ENCODE peak calls at places on chromosomes 11 and 22, in four cellular contexts. B is spleen, H is IMR-90, L is mucosa of descending colon. S is an unnamed sample.

GRCh38 chr11:123180166-123180565 is 14.9 kb downstream of the CLMP start:
- DNase-seq in H (peak; percentile 38), B (no peak), L (no peak), S (no peak)

GRCh38 chr11:57597461-57597892 is at the start of gene SERPING1:
- DNase-seq in B (peak; percentile 72), H (no peak), L (peak; percentile 36), S (peak; percentile 79)

GRCh38 chr11:83543918-83544491 is 257.8 kb upstream of the CCDC90B start:
- DNase-seq in B (no peak), H (no peak), L (no peak), S (no peak)

GRCh38 chr22:21915624-21916308 is 36.9 kb downstream of the PPM1F start:
- DNase-seq in B (no peak), L (no peak), H (no peak), S (peak; percentile 37)

GRCh38 chr11:13924801-13925327 is 37.7 kb upstream of the SPON1 start:
- DNase-seq in H (no peak), L (no peak), B (no peak), S (no peak)

GRCh38 chr11:120112174-120112796 is 25.6 kb downstream of the TRIM29 start:
- DNase-seq in B (no peak), H (no peak), L (no peak), S (peak; percentile 70)

GRCh38 chr11:786235-787083 is 3.4 kb downstream of the CEND1 start:
- DNase-seq in H (no peak), L (no peak), B (no peak), S (no peak)

GRCh38 chr11:58674609-58675008 is 52.1 kb downstream of the CNTF start:
- DNase-seq in H (no peak), L (no peak), B (peak; percentile 76), S (no peak)

GRCh38 chr11:22920939-22921565 is 60.8 kb upstream of the CCDC179 start:
- DNase-seq in H (peak; percentile 76), B (no peak), L (no peak), S (peak; percentile 72)

GRCh38 chr11:36012410-36012809 is 68.5 kb downstream of the LDLRAD3 start:
- DNase-seq in B (no peak), H (peak; percentile 56), L (no peak), S (no peak)

GRCh38 chr11:35337919-35338316 is 81.4 kb downstream of the SLC1A2 start:
- DNase-seq in B (no peak), L (no peak), H (no peak), S (no peak)

GRCh38 chr11:72373163-72373562 is 61.2 kb downstream of the CLPB start:
- DNase-seq in B (no peak), H (no peak), L (no peak), S (no peak)

GRCh38 chr22:49768077-49768476 is 59.6 kb downstream of the BRD1 start:
- DNase-seq in H (no peak), L (peak; percentile 21), B (peak; percentile 54), S (peak; percentile 28)

GRCh38 chr11:9029477-9029876 is 25.7 kb upstream of the NRIP3 start:
- DNase-seq in L (no peak), H (peak; percentile 3), B (no peak), S (no peak)

GRCh38 chr11:130260080-130260627 is 54.6 kb downstream of the ZBTB44 start:
- DNase-seq in L (no peak), B (no peak), H (no peak), S (no peak)

GRCh38 chr11:27795955-27796861 is 96.0 kb upstream of the BDNF start:
- DNase-seq in H (peak; percentile 9), B (no peak), L (peak; percentile 81), S (peak; percentile 72)

GRCh38 chr11:42552786-42553185 is 759.0 kb upstream of the API5 start:
- DNase-seq in H (no peak), B (no peak), L (no peak), S (no peak)

GRCh38 chr22:49693848-49694247 is 133.8 kb downstream of the BRD1 start:
- DNase-seq in B (no peak), H (no peak), L (no peak), S (no peak)

GRCh38 chr11:61150656-61151544 is 10.3 kb downstream of the VPS37C start:
- DNase-seq in B (peak; percentile 55), L (no peak), H (no peak), S (no peak)

GRCh38 chr11:93921695-93922468 is 71.5 kb upstream of the VSTM5 start:
- DNase-seq in L (no peak), H (peak; percentile 72), B (no peak), S (peak; percentile 92)

GRCh38 chr22:44906999-44907644 is 102.7 kb downstream of the PHF21B start:
- DNase-seq in H (no peak), L (no peak), B (peak; percentile 53), S (peak; percentile 37)

GRCh38 chr11:12377106-12377823 is at the start of gene PARVA:
- DNase-seq in L (peak; percentile 86), B (no peak), H (peak; percentile 81), S (peak; percentile 93)

GRCh38 chr11:77042111-77042726 is 8.0 kb downstream of the B3GNT6 start:
- DNase-seq in B (no peak), H (no peak), L (no peak), S (no peak)

GRCh38 chr22:19565921-19566598 is 41.9 kb upstream of the CLDN5 start:
- DNase-seq in H (no peak), L (no peak), B (no peak), S (no peak)

GRCh38 chr11:66904055-66904454 is 47.2 kb downstream of the LRFN4 start:
- DNase-seq in B (no peak), H (peak; percentile 23), L (peak; percentile 62), S (no peak)

GRCh38 chr11:44351898-44352498 is 42.1 kb upstream of the ALX4 start:
- DNase-seq in H (no peak), B (no peak), L (no peak), S (no peak)

GRCh38 chr11:56292154-56292553 is at the start of gene OR8H1:
- DNase-seq in B (no peak), L (no peak), H (no peak), S (no peak)

GRCh38 chr11:123457187-123457770 is 27.2 kb downstream of the GRAMD1B start:
- DNase-seq in B (no peak), H (no peak), L (no peak), S (no peak)

GRCh38 chr11:77126861-77127673 is 979 bp upstream of the MYO7A start:
- DNase-seq in L (peak; percentile 83), B (peak; percentile 86), H (peak; percentile 39), S (peak; percentile 88)

GRCh38 chr11:78168539-78169477 is 19.6 kb downstream of the KCTD21 start:
- DNase-seq in H (peak; percentile 88), B (no peak), L (peak; percentile 34), S (no peak)

GRCh38 chr11:96092511-96092910 is 168.6 kb upstream of the MTMR2 start:
- DNase-seq in L (no peak), H (no peak), B (no peak), S (no peak)

GRCh38 chr11:60747359-60747873 is 9.3 kb upstream of the MS4A15 start:
- DNase-seq in B (no peak), H (no peak), L (no peak), S (no peak)

GRCh38 chr11:86174101-86175046 is 70.2 kb upstream of the EED start:
- DNase-seq in H (peak; percentile 99), L (no peak), B (no peak), S (peak; percentile 31)

GRCh38 chr11:68127791-68128681 is 6.8 kb upstream of the CHKA start:
- DNase-seq in H (peak; percentile 40), L (peak; percentile 74), B (peak; percentile 80), S (peak; percentile 99)

GRCh38 chr11:129855086-129855485 is 39.4 kb downstream of the TMEM45B start:
- DNase-seq in B (no peak), L (no peak), H (no peak), S (no peak)

DNA sequence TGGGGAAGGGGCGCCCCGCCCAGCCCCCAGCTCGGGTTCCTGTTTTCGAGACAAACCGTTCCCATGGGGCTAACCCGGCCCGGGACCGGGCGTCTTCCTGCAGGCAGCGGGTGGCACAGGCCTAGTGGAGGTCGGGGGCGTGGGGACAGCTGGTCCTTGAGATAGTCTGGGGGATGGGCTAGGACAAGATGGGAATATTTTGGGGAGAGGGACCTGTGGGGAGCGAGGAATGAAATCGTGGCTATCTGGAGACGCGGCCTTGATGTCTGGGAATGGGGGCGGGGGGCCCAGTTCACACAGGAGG is 1.2 kb upstream of the RASGRP2 start:
- DNase-seq in B (peak; percentile 100), H (no peak), L (peak; percentile 79), S (peak; percentile 76)
- H3K4me3 ChIP-seq in B (peak overlapping the region; percentile 75), H (no peak overlapping the region), L (no peak overlapping the region), S (peak overlapping the region; percentile 45)

DNA sequence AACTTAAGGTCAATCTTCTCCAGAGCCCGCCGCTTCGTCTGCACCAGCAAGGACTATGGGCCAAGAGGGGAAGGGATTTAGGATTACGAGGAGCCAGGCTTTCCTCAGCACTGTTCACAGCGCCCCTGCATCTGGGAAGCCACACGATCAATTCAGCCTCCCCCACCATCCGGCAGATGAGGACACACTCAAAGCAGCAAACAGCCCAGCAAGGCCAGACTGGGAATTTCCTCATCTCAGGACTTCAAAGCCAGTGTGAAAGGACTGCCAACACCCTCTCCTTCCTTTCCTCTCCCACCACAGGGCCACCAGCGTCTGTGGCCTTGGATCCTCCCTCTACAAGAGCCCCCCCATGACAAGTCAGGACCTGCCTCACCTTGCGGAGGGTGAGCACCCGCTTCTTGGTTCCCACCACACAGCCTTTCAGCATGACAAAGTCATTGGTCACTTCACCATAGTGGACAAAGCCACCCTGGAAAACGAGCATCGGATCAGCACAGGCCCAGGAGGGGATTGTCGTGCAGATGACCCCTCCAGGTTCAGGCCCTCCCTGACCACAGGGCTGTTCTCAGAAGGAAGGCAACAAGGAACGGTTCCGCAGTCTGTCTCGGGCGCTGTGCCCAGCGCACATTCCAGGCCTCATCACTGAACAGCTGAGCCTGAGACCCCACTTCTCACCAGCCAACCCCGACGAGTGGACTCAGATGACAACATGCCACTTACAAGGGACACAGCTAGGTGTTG is 6.0 kb downstream of the RPL3 start:
- DNase-seq in B (no peak), L (no peak), H (no peak), S (no peak)
- H3K4me1 ChIP-seq in B (peaks cover 77% of the 10 kb centered on the region), L (peaks cover 34% of the 10 kb centered on the region), H (peaks cover 33% of the 10 kb centered on the region), S (peaks cover 3% of the 10 kb centered on the region)

GRCh38 chr11:46116007-46116711 is 5.1 kb downstream of the PHF21A start:
- DNase-seq in B (no peak), L (no peak), H (no peak), S (no peak)

GRCh38 chr11:46114961-46115360 is 6.3 kb downstream of the PHF21A start:
- DNase-seq in L (no peak), B (no peak), H (no peak), S (no peak)

GRCh38 chr11:46117842-46118241 is 3.4 kb downstream of the PHF21A start:
- DNase-seq in L (no peak), H (no peak), B (no peak), S (no peak)

GRCh38 chr11:46112961-46113617 is 8.2 kb downstream of the PHF21A start:
- DNase-seq in L (no peak), B (no peak), H (peak; percentile 68), S (no peak)

GRCh38 chr11:46114378-46114777 is 6.9 kb downstream of the PHF21A start:
- DNase-seq in H (no peak), B (no peak), L (no peak), S (no peak)
- H3K9me3 ChIP-seq in H (no peaks in the 10 kb centered on the region), B (no peaks in the 10 kb centered on the region), L (no peaks in the 10 kb centered on the region), S (no peaks in the 10 kb centered on the region)

GRCh38 chr11:75241906-75242644 is 1.5 kb downstream of the TPBGL start:
- DNase-seq in H (no peak), L (no peak), B (no peak), S (no peak)

GRCh38 chr11:75241036-75241905 is 697 bp downstream of the TPBGL start:
- DNase-seq in H (peak; percentile 80), L (peak; percentile 95), B (peak; percentile 97), S (peak; percentile 97)

GRCh38 chr11:75238595-75239245 is 1.9 kb upstream of the TPBGL start:
- DNase-seq in H (no peak), B (no peak), L (no peak), S (peak; percentile 38)

GRCh38 chr11:75239551-75240290 is 853 bp upstream of the TPBGL start:
- DNase-seq in H (no peak), B (no peak), L (no peak), S (peak; percentile 56)

GRCh38 chr11:75240381-75241035 is at the start of gene TPBGL:
- DNase-seq in H (no peak), L (peak; percentile 40), B (peak; percentile 76), S (peak; percentile 81)
- H3K4me3 ChIP-seq in H (peak within 1 kb of the TSS; percentile 42), L (no peak within 1 kb of the TSS), B (peak within 1 kb of the TSS; percentile 46), S (peak within 1 kb of the TSS; percentile 45)